ENCODE peak calls at places on chromosomes 2 and 18, in ten cellular contexts. T is neural crest cell, G is AG04450, Q is cardiac muscle cell, C is PC-3, L is mesothelial cell of epicardium, A is epithelial cell of proximal tubule, V is HepG2, N is IMR-90, I is tibial nerve. D is an unnamed sample.

GRCh38 chr18:10290244-10291240 is 163.9 kb upstream of the APCDD1 start:
- DNase-seq in T (no peak), G (no peak), Q (no peak), C (no peak), L (no peak), A (no peak), V (no peak), N (peak; percentile 21), I (no peak), D (no peak)

GRCh38 chr18:76875390-76876330 is 53.3 kb downstream of the ZNF236 start:
- DNase-seq in T (peak; percentile 59), G (no peak), Q (peak; percentile 71), C (peak; percentile 66), L (peak; percentile 45), A (no peak), V (peak; percentile 48), N (peak; percentile 43), I (peak; percentile 59), D (no peak)

GRCh38 chr2:39313575-39313974 is 69.8 kb upstream of the CDKL4 start:
- DNase-seq in T (no peak), G (peak; percentile 21), Q (no peak), C (peak; percentile 29), L (no peak), A (no peak), V (no peak), N (peak; percentile 75), I (no peak), D (no peak)

GRCh38 chr2:74515271-74516069 is 1.2 kb downstream of the TLX2 start:
- DNase-seq in T (no peak), G (no peak), Q (peak; percentile 10), C (no peak), L (no peak), A (no peak), V (no peak), N (no peak), I (no peak), D (no peak)

GRCh38 chr2:122514451-122514996 is 759.1 kb downstream of the TSN start:
- DNase-seq in T (no peak), G (no peak), Q (no peak), C (peak; percentile 59), L (no peak), A (no peak), V (no peak), N (no peak), I (no peak), D (no peak)

GRCh38 chr18:3347286-3347803 is 85.4 kb downstream of the MYL12B start:
- DNase-seq in T (no peak), G (no peak), Q (no peak), C (no peak), L (no peak), A (no peak), V (no peak), N (no peak), I (no peak), D (no peak)

GRCh38 chr2:70702711-70703395 is 65.1 kb downstream of the ADD2 start:
- DNase-seq in T (no peak), G (no peak), Q (no peak), C (no peak), L (peak; percentile 16), A (no peak), V (no peak), N (no peak), I (no peak), D (no peak)

GRCh38 chr2:148044322-148044721 is 23.4 kb downstream of the MBD5 start:
- DNase-seq in T (no peak), G (no peak), Q (no peak), C (peak; percentile 25), L (no peak), A (peak; percentile 7), V (no peak), N (no peak), I (no peak), D (no peak)

GRCh38 chr2:7880561-7880960 is 801.3 kb upstream of the ID2 start:
- DNase-seq in T (no peak), G (no peak), Q (no peak), C (no peak), L (no peak), A (no peak), V (no peak), N (no peak), I (no peak), D (no peak)

GRCh38 chr2:190547914-190548313 is 13.4 kb upstream of the NEMP2 start:
- DNase-seq in T (no peak), G (no peak), Q (no peak), C (no peak), L (no peak), A (no peak), V (no peak), N (no peak), I (no peak), D (no peak)

GRCh38 chr2:10494351-10495066 is 46.4 kb upstream of the ODC1 start:
- DNase-seq in T (no peak), G (no peak), Q (no peak), C (no peak), L (no peak), A (no peak), V (no peak), N (no peak), I (no peak), D (no peak)

GRCh38 chr2:28512607-28512965 is 16.7 kb downstream of the PLB1 start:
- DNase-seq in T (no peak), G (no peak), Q (no peak), C (no peak), L (no peak), A (no peak), V (no peak), N (no peak), I (no peak), D (no peak)

GRCh38 chr2:132953771-132954170 is 283.8 kb upstream of the LYPD1 start:
- DNase-seq in T (no peak), G (no peak), Q (no peak), C (no peak), L (no peak), A (no peak), V (no peak), N (no peak), I (no peak), D (no peak)

GRCh38 chr2:103789716-103790085 is 1027.9 kb downstream of the TMEM182 start:
- DNase-seq in T (no peak), G (no peak), Q (no peak), C (peak; percentile 9), L (no peak), A (no peak), V (no peak), N (no peak), I (no peak), D (no peak)

GRCh38 chr2:112645396-112646101 is at the start of gene SLC20A1:
- DNase-seq in T (peak; percentile 93), G (peak; percentile 69), Q (peak; percentile 94), C (peak; percentile 96), L (peak; percentile 92), A (no peak), V (peak; percentile 94), N (peak; percentile 88), I (peak; percentile 87), D (peak; percentile 63)

GRCh38 chr2:48306409-48307284 is 223.3 kb upstream of the STON1 start:
- DNase-seq in T (no peak), G (no peak), Q (no peak), C (no peak), L (no peak), A (no peak), V (no peak), N (peak; percentile 26), I (peak; percentile 31), D (no peak)

GRCh38 chr2:8587920-8588830 is 93.7 kb upstream of the ID2 start:
- DNase-seq in T (no peak), G (no peak), Q (no peak), C (no peak), L (no peak), A (no peak), V (no peak), N (no peak), I (no peak), D (no peak)

GRCh38 chr2:55013936-55014335 is 36.3 kb downstream of the RTN4 start:
- DNase-seq in T (no peak), G (no peak), Q (no peak), C (no peak), L (no peak), A (no peak), V (no peak), N (no peak), I (no peak), D (no peak)
- TF ChIP-seq CTCF in T (no peak), G (no peak), Q (peak; percentile 15), C (peak; percentile 67), L (no peak), A (no peak), V (no peak), N (no peak), I (no peak), D (peak; percentile 54)

DNA sequence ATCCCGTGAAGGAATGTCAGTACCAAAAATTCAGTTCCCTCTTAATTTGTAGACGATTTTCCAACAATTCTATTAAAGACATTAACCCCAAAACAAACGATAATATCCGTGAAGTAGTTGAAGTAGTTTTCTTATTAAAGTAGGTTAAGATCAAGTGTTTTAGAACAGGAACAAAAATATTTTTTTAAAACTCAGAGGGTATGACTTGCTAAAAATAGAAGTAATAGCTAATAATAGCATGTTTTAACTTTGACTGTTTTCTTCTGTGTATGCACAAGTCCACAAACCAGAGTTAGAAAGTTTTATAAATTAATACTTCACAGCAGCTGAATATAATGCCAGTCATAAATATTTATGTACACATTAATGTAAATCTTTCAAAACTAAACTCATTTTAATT is 2.4 kb downstream of the DNAJC10 start:
- DNase-seq in T (no peak), G (no peak), Q (no peak), C (no peak), L (no peak), A (no peak), V (no peak), N (no peak), I (no peak), D (no peak)
- TF ChIP-seq CTCF in T (no peak), G (no peak), Q (no peak), C (no peak), L (no peak), A (no peak), V (no peak), N (no peak), I (no peak), D (no peak)

GRCh38 chr18:66497351-66497750 is 106.5 kb downstream of the CDH19 start:
- DNase-seq in T (no peak), G (no peak), Q (no peak), C (no peak), L (no peak), A (no peak), V (no peak), N (no peak), I (no peak), D (no peak)

DNA sequence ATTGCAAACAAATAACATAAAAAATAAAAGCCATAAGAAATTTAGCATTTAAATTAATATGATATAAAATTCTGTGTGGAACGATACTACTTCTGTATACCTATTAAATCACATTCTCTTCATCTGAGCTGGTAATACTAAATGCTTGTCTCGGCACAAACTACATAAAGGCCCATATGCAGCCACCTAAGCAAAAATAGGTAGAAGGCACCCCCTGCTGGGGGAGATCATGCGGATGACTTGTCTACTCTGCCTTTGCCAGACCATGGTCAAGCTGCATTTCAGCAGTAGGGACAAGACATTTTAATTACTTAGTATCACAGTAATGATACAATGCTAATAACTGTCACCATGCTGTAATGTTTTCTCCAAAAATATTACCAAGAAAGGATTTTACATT is 108.0 kb downstream of the CDH19 start:
- DNase-seq in T (peak; percentile 73), G (no peak), Q (peak; percentile 79), C (peak; percentile 80), L (peak; percentile 82), A (no peak), V (peak; percentile 62), N (no peak), I (peak; percentile 32), D (peak; percentile 27)
- TF ChIP-seq CTCF in T (peak; percentile 94), G (no peak), Q (peak; percentile 27), C (peak; percentile 84), L (peak; percentile 68), A (peak; percentile 80), V (peak; percentile 78), N (no peak), I (no peak), D (peak; percentile 85)

GRCh38 chr2:26883971-26884370 is 36.0 kb downstream of the DPYSL5 start:
- DNase-seq in T (no peak), G (no peak), Q (no peak), C (no peak), L (no peak), A (no peak), V (no peak), N (no peak), I (no peak), D (no peak)
- TF ChIP-seq CTCF in T (no peak), G (no peak), Q (no peak), C (no peak), L (no peak), A (no peak), V (no peak), N (no peak), I (no peak), D (no peak)